ENCODE peak calls at places on chromosomes 16 and 17, in six cellular contexts. One of them, this sample, is unnamed.
A peak's percentile ranks its signal among the peaks of the same experiment; 100 is the strongest.

GRCh38 chr16:75462804-75463203 is 1.7 kb downstream of the TMEM170A start:
- DNase-seq in stimulated activated CD4-positive, alpha-beta T cell treated with anti-CD3 and anti-CD28 coated beads, Interleukin-2, amount 100 ng/mL, for 48 hours: no peak
- DNase-seq in HEK293T: no peak
- DNase-seq in mucosa of gallbladder: no peak
- DNase-seq in lower leg skin: no peak
- DNase-seq in kidney glomerular epithelial cell: no peak
- DNase-seq in this sample: no peak

GRCh38 chr17:34579979-34580684 is 750 bp downstream of the TMEM132E start:
- DNase-seq in stimulated activated CD4-positive, alpha-beta T cell treated with anti-CD3 and anti-CD28 coated beads, Interleukin-2, amount 100 ng/mL, for 48 hours: no peak
- DNase-seq in kidney glomerular epithelial cell: no peak
- DNase-seq in mucosa of gallbladder: no peak
- DNase-seq in lower leg skin: no peak
- DNase-seq in HEK293T: peak; percentile 14
- DNase-seq in this sample: peak; percentile 37

GRCh38 chr16:76946879-76947278 is 244.1 kb upstream of the MON1B start:
- DNase-seq in HEK293T: no peak
- DNase-seq in stimulated activated CD4-positive, alpha-beta T cell treated with anti-CD3 and anti-CD28 coated beads, Interleukin-2, amount 100 ng/mL, for 48 hours: no peak
- DNase-seq in lower leg skin: peak; percentile 16
- DNase-seq in mucosa of gallbladder: peak; percentile 41
- DNase-seq in kidney glomerular epithelial cell: peak; percentile 66
- DNase-seq in this sample: no peak

GRCh38 chr16:56317998-56318912 is 107.1 kb downstream of the AMFR start:
- DNase-seq in lower leg skin: peak; percentile 70
- DNase-seq in HEK293T: peak; percentile 93
- DNase-seq in mucosa of gallbladder: peak; percentile 73
- DNase-seq in stimulated activated CD4-positive, alpha-beta T cell treated with anti-CD3 and anti-CD28 coated beads, Interleukin-2, amount 100 ng/mL, for 48 hours: peak; percentile 74
- DNase-seq in kidney glomerular epithelial cell: peak; percentile 69
- DNase-seq in this sample: peak; percentile 95

GRCh38 chr17:57195790-57196460 is 60.4 kb upstream of the MSI2 start:
- DNase-seq in kidney glomerular epithelial cell: no peak
- DNase-seq in HEK293T: no peak
- DNase-seq in stimulated activated CD4-positive, alpha-beta T cell treated with anti-CD3 and anti-CD28 coated beads, Interleukin-2, amount 100 ng/mL, for 48 hours: no peak
- DNase-seq in mucosa of gallbladder: no peak
- DNase-seq in lower leg skin: no peak
- DNase-seq in this sample: no peak

GRCh38 chr17:75130632-75131277 is 787 bp downstream of the NT5C start:
- DNase-seq in kidney glomerular epithelial cell: peak; percentile 73
- DNase-seq in HEK293T: peak; percentile 72
- DNase-seq in lower leg skin: no peak
- DNase-seq in stimulated activated CD4-positive, alpha-beta T cell treated with anti-CD3 and anti-CD28 coated beads, Interleukin-2, amount 100 ng/mL, for 48 hours: no peak
- DNase-seq in mucosa of gallbladder: no peak
- DNase-seq in this sample: peak; percentile 57

GRCh38 chr17:77208217-77208808 is 67.5 kb downstream of the SEC14L1 start:
- DNase-seq in stimulated activated CD4-positive, alpha-beta T cell treated with anti-CD3 and anti-CD28 coated beads, Interleukin-2, amount 100 ng/mL, for 48 hours: no peak
- DNase-seq in lower leg skin: no peak
- DNase-seq in HEK293T: peak; percentile 39
- DNase-seq in kidney glomerular epithelial cell: no peak
- DNase-seq in mucosa of gallbladder: peak; percentile 39
- DNase-seq in this sample: no peak

GRCh38 chr16:73065617-73066313 is 17.8 kb upstream of the ZFHX3 start:
- DNase-seq in mucosa of gallbladder: no peak
- DNase-seq in stimulated activated CD4-positive, alpha-beta T cell treated with anti-CD3 and anti-CD28 coated beads, Interleukin-2, amount 100 ng/mL, for 48 hours: no peak
- DNase-seq in kidney glomerular epithelial cell: no peak
- DNase-seq in lower leg skin: no peak
- DNase-seq in HEK293T: no peak
- DNase-seq in this sample: no peak

GRCh38 chr17:27533874-27534815 is 77.9 kb downstream of the KSR1 start:
- DNase-seq in kidney glomerular epithelial cell: peak; percentile 83
- DNase-seq in mucosa of gallbladder: peak; percentile 41
- DNase-seq in lower leg skin: no peak
- DNase-seq in stimulated activated CD4-positive, alpha-beta T cell treated with anti-CD3 and anti-CD28 coated beads, Interleukin-2, amount 100 ng/mL, for 48 hours: no peak
- DNase-seq in HEK293T: no peak
- DNase-seq in this sample: no peak

GRCh38 chr16:88010343-88010970 is 59.2 kb downstream of the BANP start:
- DNase-seq in kidney glomerular epithelial cell: no peak
- DNase-seq in mucosa of gallbladder: no peak
- DNase-seq in lower leg skin: no peak
- DNase-seq in stimulated activated CD4-positive, alpha-beta T cell treated with anti-CD3 and anti-CD28 coated beads, Interleukin-2, amount 100 ng/mL, for 48 hours: no peak
- DNase-seq in HEK293T: no peak
- DNase-seq in this sample: no peak

GRCh38 chr16:1688807-1689560 is 10.9 kb downstream of the JPT2 start:
- DNase-seq in kidney glomerular epithelial cell: peak; percentile 95
- DNase-seq in mucosa of gallbladder: peak; percentile 58
- DNase-seq in HEK293T: no peak
- DNase-seq in lower leg skin: no peak
- DNase-seq in stimulated activated CD4-positive, alpha-beta T cell treated with anti-CD3 and anti-CD28 coated beads, Interleukin-2, amount 100 ng/mL, for 48 hours: no peak
- DNase-seq in this sample: no peak

GRCh38 chr17:37261286-37261685 is 114.5 kb upstream of the C17orf78 start:
- DNase-seq in lower leg skin: no peak
- DNase-seq in mucosa of gallbladder: no peak
- DNase-seq in kidney glomerular epithelial cell: no peak
- DNase-seq in HEK293T: no peak
- DNase-seq in stimulated activated CD4-positive, alpha-beta T cell treated with anti-CD3 and anti-CD28 coated beads, Interleukin-2, amount 100 ng/mL, for 48 hours: no peak
- DNase-seq in this sample: no peak

GRCh38 chr16:68236804-68237242 is 896 bp upstream of the ESRP2 start:
- DNase-seq in kidney glomerular epithelial cell: no peak
- DNase-seq in mucosa of gallbladder: no peak
- DNase-seq in lower leg skin: no peak
- DNase-seq in stimulated activated CD4-positive, alpha-beta T cell treated with anti-CD3 and anti-CD28 coated beads, Interleukin-2, amount 100 ng/mL, for 48 hours: no peak
- DNase-seq in HEK293T: no peak
- DNase-seq in this sample: no peak

GRCh38 chr16:75254359-75254837 is 3.0 kb upstream of the BCAR1 start:
- DNase-seq in lower leg skin: no peak
- DNase-seq in stimulated activated CD4-positive, alpha-beta T cell treated with anti-CD3 and anti-CD28 coated beads, Interleukin-2, amount 100 ng/mL, for 48 hours: no peak
- DNase-seq in HEK293T: no peak
- DNase-seq in mucosa of gallbladder: no peak
- DNase-seq in kidney glomerular epithelial cell: peak; percentile 62
- DNase-seq in this sample: no peak

GRCh38 chr16:85329999-85330693 is 217.9 kb upstream of the CIBAR2 start:
- DNase-seq in HEK293T: no peak
- DNase-seq in kidney glomerular epithelial cell: no peak
- DNase-seq in mucosa of gallbladder: no peak
- DNase-seq in stimulated activated CD4-positive, alpha-beta T cell treated with anti-CD3 and anti-CD28 coated beads, Interleukin-2, amount 100 ng/mL, for 48 hours: no peak
- DNase-seq in lower leg skin: no peak
- DNase-seq in this sample: no peak

GRCh38 chr16:73739049-73739769 is 557.4 kb upstream of the PSMD7 start:
- DNase-seq in stimulated activated CD4-positive, alpha-beta T cell treated with anti-CD3 and anti-CD28 coated beads, Interleukin-2, amount 100 ng/mL, for 48 hours: no peak
- DNase-seq in kidney glomerular epithelial cell: no peak
- DNase-seq in HEK293T: no peak
- DNase-seq in lower leg skin: no peak
- DNase-seq in mucosa of gallbladder: no peak
- DNase-seq in this sample: no peak

GRCh38 chr17:17535957-17536356 is 39.8 kb upstream of the RASD1 start:
- DNase-seq in HEK293T: no peak
- DNase-seq in stimulated activated CD4-positive, alpha-beta T cell treated with anti-CD3 and anti-CD28 coated beads, Interleukin-2, amount 100 ng/mL, for 48 hours: no peak
- DNase-seq in lower leg skin: no peak
- DNase-seq in kidney glomerular epithelial cell: no peak
- DNase-seq in mucosa of gallbladder: peak; percentile 86
- DNase-seq in this sample: no peak

GRCh38 chr16:85221081-85221809 is 109.0 kb upstream of the CIBAR2 start:
- DNase-seq in lower leg skin: no peak
- DNase-seq in HEK293T: no peak
- DNase-seq in kidney glomerular epithelial cell: no peak
- DNase-seq in mucosa of gallbladder: no peak
- DNase-seq in stimulated activated CD4-positive, alpha-beta T cell treated with anti-CD3 and anti-CD28 coated beads, Interleukin-2, amount 100 ng/mL, for 48 hours: no peak
- DNase-seq in this sample: no peak

GRCh38 chr17:75931062-75931461 is 9.8 kb downstream of the FBF1 start:
- DNase-seq in HEK293T: no peak
- DNase-seq in lower leg skin: no peak
- DNase-seq in stimulated activated CD4-positive, alpha-beta T cell treated with anti-CD3 and anti-CD28 coated beads, Interleukin-2, amount 100 ng/mL, for 48 hours: no peak
- DNase-seq in mucosa of gallbladder: no peak
- DNase-seq in kidney glomerular epithelial cell: no peak
- DNase-seq in this sample: no peak

GRCh38 chr17:75515229-75515522 is 161 bp downstream of the CASKIN2 start:
- DNase-seq in HEK293T: no peak
- DNase-seq in lower leg skin: no peak
- DNase-seq in stimulated activated CD4-positive, alpha-beta T cell treated with anti-CD3 and anti-CD28 coated beads, Interleukin-2, amount 100 ng/mL, for 48 hours: no peak
- DNase-seq in kidney glomerular epithelial cell: no peak
- DNase-seq in mucosa of gallbladder: no peak
- DNase-seq in this sample: no peak

GRCh38 chr17:17067277-17067676 is 25.0 kb downstream of the MPRIP start:
- DNase-seq in HEK293T: no peak
- DNase-seq in kidney glomerular epithelial cell: peak; percentile 18
- DNase-seq in stimulated activated CD4-positive, alpha-beta T cell treated with anti-CD3 and anti-CD28 coated beads, Interleukin-2, amount 100 ng/mL, for 48 hours: no peak
- DNase-seq in mucosa of gallbladder: no peak
- DNase-seq in lower leg skin: no peak
- DNase-seq in this sample: no peak

GRCh38 chr16:85652431-85653221 is 36.1 kb downstream of the GINS2 start:
- DNase-seq in HEK293T: peak; percentile 50
- DNase-seq in mucosa of gallbladder: peak; percentile 38
- DNase-seq in kidney glomerular epithelial cell: peak; percentile 36
- DNase-seq in stimulated activated CD4-positive, alpha-beta T cell treated with anti-CD3 and anti-CD28 coated beads, Interleukin-2, amount 100 ng/mL, for 48 hours: no peak
- DNase-seq in lower leg skin: no peak
- DNase-seq in this sample: no peak

GRCh38 chr16:23608194-23608593 is 12.1 kb upstream of the NDUFAB1 start:
- DNase-seq in stimulated activated CD4-positive, alpha-beta T cell treated with anti-CD3 and anti-CD28 coated beads, Interleukin-2, amount 100 ng/mL, for 48 hours: no peak
- DNase-seq in kidney glomerular epithelial cell: peak; percentile 39
- DNase-seq in HEK293T: no peak
- DNase-seq in lower leg skin: no peak
- DNase-seq in mucosa of gallbladder: no peak
- DNase-seq in this sample: no peak

GRCh38 chr17:55420776-55421178 is 858 bp downstream of the MMD start:
- DNase-seq in lower leg skin: peak; percentile 38
- DNase-seq in HEK293T: peak; percentile 27
- DNase-seq in stimulated activated CD4-positive, alpha-beta T cell treated with anti-CD3 and anti-CD28 coated beads, Interleukin-2, amount 100 ng/mL, for 48 hours: peak; percentile 21
- DNase-seq in mucosa of gallbladder: peak; percentile 33
- DNase-seq in kidney glomerular epithelial cell: no peak
- DNase-seq in this sample: no peak